ENCODE peak calls at places on chromosomes 11 and 22, in five cellular contexts. One of them, this sample, is unnamed.

GRCh38 chr11:123193742-123194141 is 1.3 kb downstream of the CLMP start:
- DNase-seq in mesendoderm: peak
- DNase-seq in Panc1: no peak
- DNase-seq in OCI-LY7: no peak
- DNase-seq in PC-9: no peak
- DNase-seq in this sample: no peak

GRCh38 chr11:8767466-8768142 is 85.0 kb downstream of the RPL27A start:
- DNase-seq in mesendoderm: peak
- DNase-seq in Panc1: no peak
- DNase-seq in OCI-LY7: no peak
- DNase-seq in PC-9: peak
- DNase-seq in this sample: no peak

GRCh38 chr22:19232620-19233019 is 54.1 kb upstream of the SLC25A1 start:
- DNase-seq in mesendoderm: no peak
- DNase-seq in Panc1: no peak
- DNase-seq in OCI-LY7: no peak
- DNase-seq in PC-9: no peak
- DNase-seq in this sample: no peak

GRCh38 chr22:19717691-19718254 is 3.5 kb downstream of the SEPTIN5 start:
- DNase-seq in mesendoderm: peak
- DNase-seq in Panc1: no peak
- DNase-seq in OCI-LY7: peak
- DNase-seq in PC-9: no peak
- DNase-seq in this sample: no peak

GRCh38 chr22:26367402-26368245 is 61.4 kb upstream of the ASPHD2 start:
- DNase-seq in mesendoderm: peak
- DNase-seq in Panc1: no peak
- DNase-seq in OCI-LY7: peak
- DNase-seq in PC-9: peak
- DNase-seq in this sample: no peak

GRCh38 chr11:14873632-14874031 is 18.4 kb downstream of the CYP2R1 start:
- DNase-seq in mesendoderm: no peak
- DNase-seq in Panc1: no peak
- DNase-seq in OCI-LY7: no peak
- DNase-seq in PC-9: no peak
- DNase-seq in this sample: no peak

GRCh38 chr11:109123811-109124787 is 297.9 kb upstream of the C11orf87 start:
- DNase-seq in mesendoderm: peak
- DNase-seq in Panc1: no peak
- DNase-seq in OCI-LY7: no peak
- DNase-seq in PC-9: no peak
- DNase-seq in this sample: no peak

GRCh38 chr11:45252134-45252856 is 33.8 kb downstream of the SYT13 start:
- DNase-seq in mesendoderm: peak
- DNase-seq in Panc1: no peak
- DNase-seq in OCI-LY7: peak
- DNase-seq in PC-9: no peak
- DNase-seq in this sample: no peak

GRCh38 chr11:16293204-16293681 is 63.1 kb downstream of the SOX6 start:
- DNase-seq in mesendoderm: peak
- DNase-seq in Panc1: no peak
- DNase-seq in OCI-LY7: no peak
- DNase-seq in PC-9: no peak
- DNase-seq in this sample: no peak

GRCh38 chr11:44400431-44400830 is 90.5 kb upstream of the ALX4 start:
- DNase-seq in mesendoderm: peak
- DNase-seq in Panc1: no peak
- DNase-seq in OCI-LY7: peak
- DNase-seq in PC-9: peak
- DNase-seq in this sample: no peak

GRCh38 chr11:36056160-36056751 is 112.4 kb downstream of the LDLRAD3 start:
- DNase-seq in mesendoderm: peak
- DNase-seq in Panc1: no peak
- DNase-seq in OCI-LY7: no peak
- DNase-seq in PC-9: peak
- DNase-seq in this sample: no peak

GRCh38 chr11:113546757-113547507 is 71.7 kb upstream of the DRD2 start:
- DNase-seq in mesendoderm: no peak
- DNase-seq in Panc1: no peak
- DNase-seq in OCI-LY7: no peak
- DNase-seq in PC-9: no peak
- DNase-seq in this sample: no peak

GRCh38 chr11:413120-414081 is 1.4 kb downstream of the SIGIRR start:
- DNase-seq in mesendoderm: no peak
- DNase-seq in Panc1: no peak
- DNase-seq in OCI-LY7: peak
- DNase-seq in PC-9: no peak
- DNase-seq in this sample: no peak

GRCh38 chr11:95926714-95927113 is 2.8 kb upstream of the MTMR2 start:
- DNase-seq in mesendoderm: no peak
- DNase-seq in Panc1: no peak
- DNase-seq in OCI-LY7: no peak
- DNase-seq in PC-9: no peak
- DNase-seq in this sample: no peak

GRCh38 chr11:130772266-130773227 is 143.7 kb downstream of the SNX19 start:
- DNase-seq in mesendoderm: no peak
- DNase-seq in Panc1: peak
- DNase-seq in OCI-LY7: no peak
- DNase-seq in PC-9: peak
- DNase-seq in this sample: peak

GRCh38 chr11:126719740-126720139 is 280.8 kb downstream of the KIRREL3 start:
- DNase-seq in mesendoderm: no peak
- DNase-seq in Panc1: no peak
- DNase-seq in OCI-LY7: no peak
- DNase-seq in PC-9: no peak
- DNase-seq in this sample: no peak

GRCh38 chr11:102494216-102494615 is 36.3 kb downstream of the MMP7 start:
- DNase-seq in mesendoderm: no peak
- DNase-seq in Panc1: peak
- DNase-seq in OCI-LY7: no peak
- DNase-seq in PC-9: peak
- DNase-seq in this sample: no peak

GRCh38 chr22:36246718-36247117 is 6.2 kb upstream of the APOL1 start:
- DNase-seq in mesendoderm: no peak
- DNase-seq in Panc1: no peak
- DNase-seq in OCI-LY7: no peak
- DNase-seq in PC-9: no peak
- DNase-seq in this sample: no peak

GRCh38 chr11:84673753-84674152 is 953.4 kb downstream of the DLG2 start:
- DNase-seq in mesendoderm: peak
- DNase-seq in Panc1: no peak
- DNase-seq in OCI-LY7: no peak
- DNase-seq in PC-9: no peak
- DNase-seq in this sample: no peak

GRCh38 chr11:102120437-102120935 is 10.2 kb downstream of the YAP1 start:
- DNase-seq in mesendoderm: peak
- DNase-seq in Panc1: no peak
- DNase-seq in OCI-LY7: no peak
- DNase-seq in PC-9: peak
- DNase-seq in this sample: no peak

GRCh38 chr11:8341966-8342365 is 78.3 kb upstream of the LMO1 start:
- DNase-seq in mesendoderm: peak
- DNase-seq in Panc1: no peak
- DNase-seq in OCI-LY7: no peak
- DNase-seq in PC-9: peak
- DNase-seq in this sample: no peak

GRCh38 chr11:720642-721346 is 14.8 kb downstream of the EPS8L2 start:
- DNase-seq in mesendoderm: peak
- DNase-seq in Panc1: no peak
- DNase-seq in OCI-LY7: peak
- DNase-seq in PC-9: no peak
- DNase-seq in this sample: no peak

GRCh38 chr11:75740681-75741080 is 23.0 kb downstream of the MOGAT2 start:
- DNase-seq in mesendoderm: peak
- DNase-seq in Panc1: no peak
- DNase-seq in OCI-LY7: no peak
- DNase-seq in PC-9: no peak
- DNase-seq in this sample: no peak

GRCh38 chr11:5390210-5390609 is 6.6 kb downstream of the OR51M1 start:
- DNase-seq in mesendoderm: no peak
- DNase-seq in Panc1: no peak
- DNase-seq in OCI-LY7: no peak
- DNase-seq in PC-9: no peak
- DNase-seq in this sample: no peak

GRCh38 chr11:120119121-120119520 is 18.8 kb downstream of the TRIM29 start:
- DNase-seq in mesendoderm: no peak
- DNase-seq in Panc1: no peak
- DNase-seq in OCI-LY7: no peak
- DNase-seq in PC-9: no peak
- DNase-seq in this sample: no peak

GRCh38 chr22:19045094-19045493 is 77.1 kb downstream of the DGCR2 start:
- DNase-seq in mesendoderm: no peak
- DNase-seq in Panc1: no peak
- DNase-seq in OCI-LY7: no peak
- DNase-seq in PC-9: no peak
- DNase-seq in this sample: no peak

GRCh38 chr11:21814169-21814568 is 378.7 kb upstream of the ANO5 start:
- DNase-seq in mesendoderm: no peak
- DNase-seq in Panc1: no peak
- DNase-seq in OCI-LY7: no peak
- DNase-seq in PC-9: no peak
- DNase-seq in this sample: no peak

GRCh38 chr11:124865902-124866851 is 945 bp downstream of the ROBO3 start:
- DNase-seq in mesendoderm: peak
- DNase-seq in Panc1: no peak
- DNase-seq in OCI-LY7: no peak
- DNase-seq in PC-9: no peak
- DNase-seq in this sample: no peak

GRCh38 chr11:65644837-65645236 is 6.9 kb downstream of the SIPA1 start:
- DNase-seq in mesendoderm: no peak
- DNase-seq in Panc1: no peak
- DNase-seq in OCI-LY7: no peak
- DNase-seq in PC-9: no peak
- DNase-seq in this sample: no peak
- H3K27ac ChIP-seq in mesendoderm: no peak
- H3K27ac ChIP-seq in Panc1: no peak
- H3K27ac ChIP-seq in OCI-LY7: no peak
- H3K27ac ChIP-seq in PC-9: no peak
- H3K27ac ChIP-seq in this sample: no peak

DNA sequence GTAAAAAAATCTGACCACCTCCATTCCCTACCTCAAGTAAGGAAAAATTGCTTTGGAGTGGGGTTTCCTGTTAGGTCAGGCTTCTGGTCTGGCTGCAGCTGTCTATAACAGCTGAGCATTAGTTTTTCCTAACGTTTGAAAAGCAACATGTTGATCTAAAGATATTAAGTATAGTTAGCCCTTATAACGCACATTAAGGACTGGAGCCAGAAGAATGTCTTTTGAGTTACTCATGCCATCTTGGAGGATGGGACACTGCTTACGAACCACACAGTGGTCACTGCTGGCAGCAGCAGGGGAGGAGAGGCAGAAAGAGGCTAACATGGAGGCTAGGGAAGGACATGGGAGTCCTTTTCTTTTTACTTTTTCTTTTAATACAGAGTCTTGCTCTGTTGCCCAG is 44.1 kb upstream of the GDPD4 start:
- DNase-seq in mesendoderm: no peak
- DNase-seq in Panc1: no peak
- DNase-seq in OCI-LY7: no peak
- DNase-seq in PC-9: no peak
- DNase-seq in this sample: no peak
- H3K27ac ChIP-seq in mesendoderm: no peak
- H3K27ac ChIP-seq in Panc1: no peak
- H3K27ac ChIP-seq in OCI-LY7: no peak
- H3K27ac ChIP-seq in PC-9: no peak
- H3K27ac ChIP-seq in this sample: no peak

DNA sequence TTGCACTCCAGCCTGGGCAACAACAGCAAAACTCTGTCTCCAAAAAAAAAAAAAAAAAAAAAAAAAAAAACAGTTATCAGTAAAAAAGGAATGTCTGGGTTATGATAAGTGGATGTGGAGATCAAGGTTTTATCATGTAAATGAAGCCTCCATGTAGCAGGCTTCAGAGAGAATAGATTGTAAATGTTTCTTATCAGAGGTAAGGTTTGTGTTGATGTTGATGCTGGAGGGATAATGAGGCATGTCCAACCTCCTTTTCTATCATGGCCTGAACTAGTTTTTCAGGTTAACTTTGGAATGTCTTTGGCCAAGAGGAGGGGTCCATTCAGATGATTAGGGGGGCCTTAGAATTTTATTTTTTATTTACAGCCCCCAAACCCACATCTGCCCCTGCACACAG is 35.4 kb upstream of the TREH start:
- DNase-seq in mesendoderm: peak
- DNase-seq in Panc1: no peak
- DNase-seq in OCI-LY7: no peak
- DNase-seq in PC-9: no peak
- DNase-seq in this sample: no peak
- H3K27ac ChIP-seq in mesendoderm: peak
- H3K27ac ChIP-seq in Panc1: no peak
- H3K27ac ChIP-seq in OCI-LY7: no peak
- H3K27ac ChIP-seq in PC-9: no peak
- H3K27ac ChIP-seq in this sample: no peak

GRCh38 chr22:40236131-40236665 is 58.5 kb downstream of the TNRC6B start:
- DNase-seq in mesendoderm: no peak
- DNase-seq in Panc1: no peak
- DNase-seq in OCI-LY7: no peak
- DNase-seq in PC-9: no peak
- DNase-seq in this sample: no peak

GRCh38 chr22:40238425-40239344 is 61.0 kb downstream of the TNRC6B start:
- DNase-seq in mesendoderm: no peak
- DNase-seq in Panc1: peak
- DNase-seq in OCI-LY7: no peak
- DNase-seq in PC-9: peak
- DNase-seq in this sample: peak

GRCh38 chr22:40237241-40237640 is 59.5 kb downstream of the TNRC6B start:
- DNase-seq in mesendoderm: no peak
- DNase-seq in Panc1: no peak
- DNase-seq in OCI-LY7: peak
- DNase-seq in PC-9: no peak
- DNase-seq in this sample: no peak

GRCh38 chr22:40239345-40239683 is 61.6 kb downstream of the TNRC6B start:
- DNase-seq in mesendoderm: no peak
- DNase-seq in Panc1: no peak
- DNase-seq in OCI-LY7: no peak
- DNase-seq in PC-9: no peak
- DNase-seq in this sample: no peak

DNA sequence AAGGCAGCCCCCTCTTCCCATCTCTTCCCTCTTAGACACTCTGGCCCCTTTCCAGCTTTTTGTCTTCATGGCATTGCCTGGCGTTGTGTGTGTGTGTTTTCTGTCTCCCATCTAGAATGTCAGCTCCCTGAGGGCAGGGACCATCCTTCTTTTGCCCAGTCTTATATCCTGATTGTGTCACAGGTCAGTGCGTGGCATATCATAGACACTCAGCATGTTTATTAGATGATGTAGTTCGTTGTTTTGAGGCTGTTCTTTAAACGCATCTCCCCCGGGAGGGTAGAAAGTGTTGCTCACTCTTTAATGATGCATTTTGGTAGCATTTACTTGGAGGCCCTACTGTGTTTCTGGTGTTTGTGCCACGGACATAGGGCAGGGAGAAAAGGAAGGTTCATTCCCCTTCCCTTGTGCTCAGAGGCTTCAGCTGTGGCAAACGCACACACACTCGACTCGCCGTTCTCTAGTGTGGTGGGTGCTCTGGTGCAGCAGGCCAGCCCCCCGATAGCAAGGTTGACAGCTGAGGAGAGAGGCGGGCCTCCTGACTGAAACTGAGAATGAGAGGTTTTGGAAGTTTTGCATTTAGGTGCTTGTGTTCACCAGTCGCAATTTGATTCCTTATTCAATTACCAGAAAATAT is 60.2 kb downstream of the TNRC6B start:
- DNase-seq in mesendoderm: no peak
- DNase-seq in Panc1: no peak
- DNase-seq in OCI-LY7: no peak
- DNase-seq in PC-9: no peak
- DNase-seq in this sample: no peak
- H3K27ac ChIP-seq in mesendoderm: no peak
- H3K27ac ChIP-seq in Panc1: no peak
- H3K27ac ChIP-seq in OCI-LY7: no peak
- H3K27ac ChIP-seq in PC-9: peak
- H3K27ac ChIP-seq in this sample: peak

This sample was measured in epithelial cell of prostate.